ENCODE peak calls at places on chromosome 7, in six cellular contexts. A, D, N, Y, U and R are unnamed samples.
A peak's percentile ranks its signal among the peaks of the same experiment; 100 is the strongest.

GRCh38 chr7:151023211-151023610 is 1.1 kb downstream of the ATG9B start:
- DNase-seq in A (no peak), D (no peak), N (no peak), Y (no peak), U (no peak), R (no peak)

GRCh38 chr7:116384936-116385635 is 114.5 kb upstream of the CAV2 start:
- DNase-seq in A (no peak), D (no peak), N (no peak), Y (peak; percentile 5), U (no peak), R (no peak)

GRCh38 chr7:40315277-40315676 is 180.5 kb downstream of the SUGCT start:
- DNase-seq in A (no peak), D (no peak), N (no peak), Y (peak; percentile 34), U (no peak), R (no peak)

GRCh38 chr7:139575338-139575680 is 51.8 kb downstream of the CLEC2L start:
- DNase-seq in A (no peak), D (no peak), N (no peak), Y (no peak), U (no peak), R (no peak)

GRCh38 chr7:3992841-3993240 is 689.3 kb upstream of the FOXK1 start:
- DNase-seq in A (no peak), D (no peak), N (no peak), Y (no peak), U (no peak), R (no peak)

GRCh38 chr7:147670759-147671158 is 919.8 kb upstream of the C7orf33 start:
- DNase-seq in A (no peak), D (no peak), N (no peak), Y (no peak), U (no peak), R (no peak)

GRCh38 chr7:147759327-147759943 is 831.1 kb upstream of the C7orf33 start:
- DNase-seq in A (no peak), D (no peak), N (no peak), Y (no peak), U (no peak), R (no peak)

GRCh38 chr7:151891182-151891581 is 14.3 kb upstream of the PRKAG2 start:
- DNase-seq in A (no peak), D (no peak), N (no peak), Y (no peak), U (peak; percentile 29), R (no peak)

GRCh38 chr7:106823631-106824030 is 41.5 kb upstream of the PIK3CG start:
- DNase-seq in A (no peak), D (no peak), N (no peak), Y (peak; percentile 37), U (no peak), R (no peak)

GRCh38 chr7:100394077-100394476 is 20.8 kb downstream of the PILRA start:
- DNase-seq in A (no peak), D (no peak), N (peak; percentile 74), Y (no peak), U (no peak), R (no peak)

GRCh38 chr7:105047932-105048331 is 33.9 kb downstream of the KMT2E start:
- DNase-seq in A (no peak), D (no peak), N (no peak), Y (no peak), U (no peak), R (no peak)

GRCh38 chr7:105055621-105056020 is 41.6 kb downstream of the KMT2E start:
- DNase-seq in A (no peak), D (no peak), N (peak; percentile 4), Y (no peak), U (no peak), R (no peak)

GRCh38 chr7:105055084-105055483 is 41.1 kb downstream of the KMT2E start:
- DNase-seq in A (no peak), D (no peak), N (no peak), Y (no peak), U (no peak), R (no peak)

GRCh38 chr7:105046414-105046813 is 32.4 kb downstream of the KMT2E start:
- DNase-seq in A (no peak), D (no peak), N (peak; percentile 82), Y (peak; percentile 75), U (no peak), R (peak; percentile 29)

GRCh38 chr7:105050493-105050892 is 36.5 kb downstream of the KMT2E start:
- DNase-seq in A (no peak), D (no peak), N (no peak), Y (no peak), U (no peak), R (no peak)
- H4K91ac ChIP-seq in A (no peak overlapping the region), D (no peak overlapping the region), N (no peak overlapping the region), Y (no peak overlapping the region), U (no peak overlapping the region), R (no peak overlapping the region)

DNA sequence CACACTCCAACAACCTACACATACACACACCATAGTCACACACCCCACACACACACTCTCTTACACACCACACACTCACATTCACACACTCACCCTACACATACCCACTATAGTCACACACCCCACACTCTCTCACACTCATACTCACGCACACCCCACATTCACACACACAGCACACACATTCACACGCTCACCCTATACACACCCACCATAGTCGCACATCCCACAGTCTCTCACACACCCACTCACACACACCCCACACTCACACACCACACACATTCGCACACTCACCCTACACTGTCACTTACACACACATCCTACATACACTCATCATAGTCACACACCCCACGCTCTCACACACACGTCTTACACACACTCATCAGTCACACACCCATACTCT is 85.6 kb downstream of the HECW1 start:
- DNase-seq in A (no peak), D (no peak), N (no peak), Y (no peak), U (no peak), R (no peak)
- H3K23ac ChIP-seq in A (no peak overlapping the region), D (no peak overlapping the region), N (no peak overlapping the region), Y (peak overlapping the region; percentile 96), U (no peak overlapping the region), R (no peak overlapping the region)

GRCh38 chr7:142177869-142178268 is 66.4 kb downstream of the MGAM2 start:
- DNase-seq in A (no peak), D (no peak), N (peak; percentile 16), Y (no peak), U (no peak), R (no peak)
- H4K91ac ChIP-seq in A (no peak overlapping the region), D (no peak overlapping the region), N (no peak overlapping the region), Y (no peak overlapping the region), U (no peak overlapping the region), R (no peak overlapping the region)

GRCh38 chr7:22549667-22550513 is 49.9 kb upstream of the STEAP1B start:
- DNase-seq in A (peak; percentile 40), D (peak; percentile 86), N (peak; percentile 52), Y (peak; percentile 7), U (peak; percentile 95), R (peak; percentile 16)
- H3K23ac ChIP-seq in A (peak overlapping the region; percentile 27), D (no peak overlapping the region), N (no peak overlapping the region), Y (no peak overlapping the region), U (no peak overlapping the region), R (no peak overlapping the region)

GRCh38 chr7:129741743-129742213 is 130.3 kb downstream of the NRF1 start:
- DNase-seq in A (no peak), D (no peak), N (no peak), Y (no peak), U (no peak), R (no peak)
- H4K91ac ChIP-seq in A (no peak overlapping the region), D (no peak overlapping the region), N (no peak overlapping the region), Y (no peak overlapping the region), U (no peak overlapping the region), R (no peak overlapping the region)

GRCh38 chr7:112206238-112207105 is at the start of the genes DOCK4 and ZNF277:
- DNase-seq in A (peak; percentile 100), D (peak; percentile 99), N (peak; percentile 100), Y (peak; percentile 99), U (peak; percentile 99), R (peak; percentile 99)
- H3K23ac ChIP-seq in A (peak within 1 kb of the TSS; percentile 45), D (no peak within 1 kb of the TSS), N (no peak within 1 kb of the TSS), Y (peak within 1 kb of the TSS; percentile 96), U (no peak within 1 kb of the TSS), R (no peak within 1 kb of the TSS)

GRCh38 chr7:153590571-153590970 is 461.6 kb upstream of the DPP6 start:
- DNase-seq in A (no peak), D (no peak), N (no peak), Y (no peak), U (no peak), R (no peak)

GRCh38 chr7:153588596-153588995 is 463.6 kb upstream of the DPP6 start:
- DNase-seq in A (no peak), D (no peak), N (no peak), Y (no peak), U (no peak), R (no peak)

GRCh38 chr7:153590136-153590535 is 462.1 kb upstream of the DPP6 start:
- DNase-seq in A (no peak), D (no peak), N (no peak), Y (no peak), U (no peak), R (no peak)
- H4K91ac ChIP-seq in A (no peak overlapping the region), D (no peak overlapping the region), N (no peak overlapping the region), Y (no peak overlapping the region), U (no peak overlapping the region), R (no peak overlapping the region)

DNA sequence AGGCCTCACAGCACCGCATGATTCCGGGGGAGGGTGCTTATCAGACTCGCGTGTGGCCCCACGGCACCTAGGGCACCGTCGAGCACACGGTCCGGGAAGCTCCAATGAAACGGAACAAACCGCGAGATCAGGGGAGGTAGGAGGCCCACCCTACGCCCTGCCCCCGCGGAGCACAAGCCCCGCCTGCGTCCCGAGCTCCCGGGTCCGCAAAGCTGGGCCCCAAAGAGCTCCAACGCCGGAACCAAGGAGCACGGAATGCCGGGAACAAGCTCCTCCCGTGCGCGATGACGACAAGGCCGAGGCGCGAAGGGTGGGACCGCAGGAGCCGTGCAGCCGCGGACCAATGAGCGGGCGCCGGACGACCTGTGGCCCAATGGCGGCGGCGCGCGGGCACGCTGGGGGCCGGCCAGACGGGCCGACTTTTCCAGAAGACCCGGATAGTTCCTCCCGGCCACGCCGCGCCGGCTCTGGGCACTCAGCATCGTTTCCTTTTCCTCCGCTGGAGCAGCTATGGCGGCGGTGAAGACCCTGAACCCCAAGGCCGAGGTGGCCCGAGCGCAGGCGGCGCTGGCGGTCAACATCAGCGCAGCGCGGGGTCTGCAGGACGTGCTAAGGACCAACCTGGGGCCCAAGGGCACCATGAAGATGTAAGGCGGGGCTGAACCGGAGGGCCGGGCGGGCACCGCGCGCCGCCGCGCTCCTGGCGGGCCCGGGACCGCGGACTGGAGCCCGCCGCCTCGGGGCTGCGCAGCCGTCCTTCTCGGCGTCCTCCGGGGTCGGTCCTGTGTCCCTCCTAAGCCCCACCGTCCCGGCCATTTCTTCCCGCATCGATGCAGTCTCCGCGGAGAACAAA is at the start of the genes CCT6A and PSPH:
- DNase-seq in A (peak; percentile 95), D (peak; percentile 96), N (peak; percentile 99), Y (peak; percentile 98), U (peak; percentile 98), R (peak; percentile 99)
- H3K23ac ChIP-seq in A (peak within 1 kb of the TSS; percentile 100), D (no peak within 1 kb of the TSS), N (no peak within 1 kb of the TSS), Y (peak within 1 kb of the TSS; percentile 90), U (no peak within 1 kb of the TSS), R (peak within 1 kb of the TSS; percentile 83)

DNA sequence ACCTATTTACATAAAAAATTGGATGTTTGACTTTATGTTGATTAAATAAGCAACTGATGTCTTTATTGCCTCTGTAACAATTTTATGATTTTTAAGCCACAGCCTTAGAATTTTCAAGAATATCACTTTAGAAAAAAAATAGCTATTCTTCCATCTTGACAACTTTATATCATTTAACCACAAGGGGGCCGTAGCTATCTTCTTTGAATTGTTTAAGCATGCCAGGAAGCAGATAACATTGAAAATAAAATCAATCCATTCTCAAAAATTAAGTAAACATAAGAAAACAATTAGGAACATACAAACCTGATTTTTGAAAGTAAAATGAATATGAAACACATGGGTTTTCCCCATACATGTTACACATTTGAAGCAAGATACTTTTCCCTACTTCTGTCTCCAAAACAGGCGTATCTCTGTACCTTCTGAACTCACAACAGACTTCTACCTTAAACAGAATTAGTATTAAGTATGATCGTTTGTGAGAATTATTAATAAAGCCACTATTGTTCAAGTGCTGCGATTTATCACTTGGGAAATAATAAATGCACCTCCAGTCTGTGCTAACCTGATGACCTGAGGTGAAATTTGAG is 209.0 kb downstream of the CACNA2D1 start:
- DNase-seq in A (peak; percentile 23), D (no peak), N (peak; percentile 55), Y (peak; percentile 59), U (no peak), R (peak; percentile 61)
- H4K91ac ChIP-seq in A (no peak overlapping the region), D (no peak overlapping the region), N (no peak overlapping the region), Y (no peak overlapping the region), U (no peak overlapping the region), R (no peak overlapping the region)